ENCODE peak calls at places on chromosome 13, in eight cellular contexts. J is suprapubic skin, H is spleen, S is adrenal gland, O is stomach, R is esophagus muscularis mucosa, V is HCT116, U is ovary. L is an unnamed sample.
A peak's percentile ranks its signal among the peaks of the same experiment; 100 is the strongest.

GRCh38 chr13:112969692-112970338 is 801 bp downstream of the MCF2L start:
- DNase-seq in J (peak; percentile 35), H (no peak), S (no peak), O (no peak), R (no peak), V (no peak), U (no peak), L (peak; percentile 17)

GRCh38 chr13:113076681-113077401 is 28.8 kb upstream of the F7 start:
- DNase-seq in J (no peak), H (peak; percentile 74), S (no peak), O (no peak), R (no peak), V (no peak), U (no peak), L (peak; percentile 57)

GRCh38 chr13:86095351-86095750 is 296.1 kb upstream of the SLITRK6 start:
- DNase-seq in J (no peak), H (no peak), S (no peak), O (no peak), R (no peak), V (no peak), U (no peak), L (no peak)

GRCh38 chr13:30364133-30364532 is 56.8 kb upstream of the KATNAL1 start:
- DNase-seq in J (no peak), H (no peak), S (no peak), O (no peak), R (no peak), V (no peak), U (no peak), L (no peak)

GRCh38 chr13:63449549-63449948 is 2033.9 kb upstream of the PCDH20 start:
- DNase-seq in J (no peak), H (no peak), S (no peak), O (no peak), R (no peak), V (no peak), U (no peak), L (no peak)

GRCh38 chr13:26707122-26708006 is 53.2 kb downstream of the GPR12 start:
- DNase-seq in J (no peak), H (no peak), S (peak; percentile 61), O (no peak), R (peak; percentile 78), V (peak; percentile 27), U (no peak), L (no peak)

GRCh38 chr13:41017744-41018582 is 1.2 kb downstream of the ELF1 start:
- DNase-seq in J (no peak), H (no peak), S (no peak), O (no peak), R (no peak), V (no peak), U (no peak), L (no peak)

GRCh38 chr13:110498765-110499164 is 62.8 kb downstream of the RAB20 start:
- DNase-seq in J (no peak), H (no peak), S (no peak), O (no peak), R (no peak), V (no peak), U (no peak), L (no peak)

GRCh38 chr13:93118081-93118615 is 108.5 kb upstream of the GPC6 start:
- DNase-seq in J (no peak), H (no peak), S (no peak), O (no peak), R (no peak), V (no peak), U (no peak), L (no peak)

GRCh38 chr13:38641164-38641948 is 45.5 kb upstream of the FREM2 start:
- DNase-seq in J (no peak), H (no peak), S (no peak), O (no peak), R (no peak), V (no peak), U (no peak), L (no peak)

GRCh38 chr13:112267650-112268049 is 108.5 kb upstream of the SPACA7 start:
- DNase-seq in J (no peak), H (no peak), S (no peak), O (no peak), R (no peak), V (no peak), U (no peak), L (no peak)

GRCh38 chr13:35838356-35838755 is 292.8 kb downstream of the DCLK1 start:
- DNase-seq in J (no peak), H (no peak), S (no peak), O (no peak), R (no peak), V (peak; percentile 3), U (no peak), L (no peak)

GRCh38 chr13:79986890-79987289 is 354.0 kb downstream of the SPRY2 start:
- DNase-seq in J (no peak), H (no peak), S (no peak), O (no peak), R (no peak), V (no peak), U (no peak), L (no peak)

GRCh38 chr13:33800646-33801186 is 17.2 kb upstream of the RFC3 start:
- DNase-seq in J (no peak), H (no peak), S (no peak), O (no peak), R (no peak), V (no peak), U (no peak), L (no peak)

GRCh38 chr13:33797622-33798021 is 20.3 kb upstream of the RFC3 start:
- DNase-seq in J (no peak), H (no peak), S (no peak), O (no peak), R (no peak), V (no peak), U (no peak), L (no peak)

GRCh38 chr13:33796095-33796494 is 21.9 kb upstream of the RFC3 start:
- DNase-seq in J (no peak), H (no peak), S (no peak), O (no peak), R (no peak), V (no peak), U (no peak), L (no peak)

GRCh38 chr13:33798023-33798422 is 19.9 kb upstream of the RFC3 start:
- DNase-seq in J (no peak), H (no peak), S (no peak), O (no peak), R (no peak), V (no peak), U (no peak), L (no peak)

GRCh38 chr13:33799950-33800592 is 17.9 kb upstream of the RFC3 start:
- DNase-seq in J (no peak), H (no peak), S (no peak), O (no peak), R (no peak), V (peak; percentile 12), U (no peak), L (no peak)
- TF ChIP-seq CTCF in J (peak; percentile 7), H (no peak), S (peak; percentile 56), O (no peak), R (peak; percentile 49), V (peak; percentile 58), U (no peak), L (no peak)

GRCh38 chr13:50910483-50910805 is 853 bp downstream of the RNASEH2B start:
- DNase-seq in J (no peak), H (no peak), S (no peak), O (no peak), R (no peak), V (peak; percentile 27), U (peak; percentile 49), L (peak; percentile 72)

GRCh38 chr13:50907781-50908180 is 1.8 kb upstream of the RNASEH2B start:
- DNase-seq in J (no peak), H (no peak), S (no peak), O (no peak), R (no peak), V (no peak), U (no peak), L (no peak)

GRCh38 chr13:50908371-50908770 is 1.2 kb upstream of the RNASEH2B start:
- DNase-seq in J (no peak), H (no peak), S (no peak), O (no peak), R (no peak), V (no peak), U (no peak), L (no peak)

GRCh38 chr13:50911051-50911690 is 1.6 kb downstream of the RNASEH2B start:
- DNase-seq in J (no peak), H (no peak), S (no peak), O (no peak), R (no peak), V (no peak), U (no peak), L (no peak)

DNA sequence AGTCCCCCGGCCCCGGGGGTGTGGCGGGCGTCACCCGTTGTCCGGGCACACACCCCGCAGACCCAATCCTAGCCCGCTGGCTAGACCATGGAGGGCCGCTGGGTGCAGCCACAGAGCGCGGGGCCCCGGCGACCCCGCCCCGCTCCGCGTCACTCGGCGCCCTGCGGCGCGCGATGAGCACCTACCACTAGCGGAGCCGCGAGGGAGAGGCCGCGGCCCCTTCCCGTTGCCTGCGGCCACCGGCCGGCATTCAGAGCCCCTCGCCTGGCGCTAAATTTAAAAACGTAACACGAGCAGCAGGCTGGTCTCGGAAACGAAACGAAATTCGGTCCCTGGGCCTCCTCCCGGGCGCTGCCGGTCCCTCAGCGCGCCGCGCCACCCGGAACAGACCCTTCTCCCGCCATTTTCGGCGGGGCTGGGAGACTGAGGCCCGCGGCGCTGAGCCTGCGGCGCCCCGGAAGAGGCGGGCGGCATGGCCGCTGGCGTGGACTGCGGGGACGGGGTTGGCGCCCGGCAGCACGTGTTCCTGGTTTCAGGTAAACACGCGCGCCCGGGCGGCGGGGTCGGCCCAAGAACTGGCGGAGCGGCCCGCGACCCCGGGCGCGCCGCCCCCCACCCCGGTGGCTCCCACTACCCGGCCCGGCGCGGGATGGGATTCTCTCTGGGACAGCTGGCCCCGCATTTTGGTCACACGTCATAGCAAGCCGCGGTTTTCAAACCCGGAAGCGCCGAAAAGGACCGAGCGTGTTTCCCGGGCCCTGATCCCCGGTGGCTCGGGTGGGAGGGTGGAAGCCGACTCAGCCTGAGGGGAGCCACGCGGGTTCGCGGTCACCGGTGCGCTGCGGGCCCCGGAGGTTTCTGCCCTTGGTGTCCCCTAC is at the start of gene RNASEH2B:
- DNase-seq in J (peak; percentile 82), H (peak; percentile 94), S (peak; percentile 67), O (peak; percentile 68), R (no peak), V (peak; percentile 60), U (peak; percentile 62), L (peak; percentile 83)
- TF ChIP-seq POLR2A in J (peak; percentile 29), H (peak; percentile 56), S (peak; percentile 62), O (no peak), R (peak; percentile 21), V (no peak), U (peak; percentile 40), L (peak; percentile 50)

DNA sequence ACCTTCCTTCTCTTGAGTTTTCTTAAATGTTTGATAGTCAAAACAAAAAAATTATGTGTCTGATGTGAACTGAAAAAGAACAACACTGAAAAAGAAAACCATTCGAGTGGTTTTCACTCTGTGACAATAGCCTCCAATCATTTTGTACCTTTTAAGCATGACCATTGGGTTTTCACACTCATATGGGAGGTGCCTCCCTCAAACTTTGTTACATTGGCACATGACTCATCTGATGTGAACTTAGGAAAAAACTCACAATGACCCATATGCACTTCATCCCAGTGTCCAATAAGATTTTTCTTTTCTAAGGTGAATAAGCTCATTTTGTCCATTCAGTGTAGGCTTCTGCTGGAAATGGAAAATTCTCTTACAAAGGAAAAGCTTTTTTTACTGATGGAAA is 66.6 kb upstream of the XPO4 start:
- DNase-seq in J (no peak), H (no peak), S (no peak), O (no peak), R (no peak), V (peak; percentile 28), U (no peak), L (no peak)
- TF ChIP-seq CTCF in J (no peak), H (no peak), S (no peak), O (no peak), R (no peak), V (no peak), U (no peak), L (no peak)

GRCh38 chr13:46126552-46127171 is 21.8 kb upstream of the CPB2 start:
- DNase-seq in J (no peak), H (peak; percentile 85), S (peak; percentile 82), O (peak; percentile 78), R (no peak), V (peak; percentile 57), U (peak; percentile 27), L (no peak)
- TF ChIP-seq POLR2A in J (no peak), H (no peak), S (no peak), O (no peak), R (no peak), V (no peak), U (no peak), L (no peak)